ENCODE peak calls at places on chromosomes 4 and X, in four cellular contexts. One of them, this sample, is unnamed.

GRCh38 chrX:80876877-80877276 is 67.2 kb upstream of the BRWD3 start:
- DNase-seq in brain microvascular endothelial cell: no peak
- DNase-seq in foreskin fibroblast: no peak
- DNase-seq in uterus: no peak
- DNase-seq in this sample: peak; percentile 52

GRCh38 chrX:115898382-115899001 is 272.1 kb upstream of the AGTR2 start:
- DNase-seq in uterus: peak; percentile 81
- DNase-seq in brain microvascular endothelial cell: no peak
- DNase-seq in foreskin fibroblast: no peak
- DNase-seq in this sample: peak; percentile 1

GRCh38 chr4:140150886-140151699 is 2.9 kb downstream of the MAML3 start:
- DNase-seq in brain microvascular endothelial cell: peak; percentile 84
- DNase-seq in foreskin fibroblast: peak; percentile 94
- DNase-seq in uterus: peak; percentile 96
- DNase-seq in this sample: peak; percentile 96

GRCh38 chrX:130829526-130830515 is 73.2 kb downstream of the ENOX2 start:
- DNase-seq in uterus: no peak
- DNase-seq in brain microvascular endothelial cell: no peak
- DNase-seq in foreskin fibroblast: no peak
- DNase-seq in this sample: peak; percentile 8

GRCh38 chr4:140052050-140052449 is 101.9 kb downstream of the MAML3 start:
- DNase-seq in uterus: peak; percentile 38
- DNase-seq in foreskin fibroblast: peak; percentile 29
- DNase-seq in brain microvascular endothelial cell: peak; percentile 50
- DNase-seq in this sample: peak; percentile 75

GRCh38 chr4:150206981-150207380 is 128.7 kb downstream of the DCLK2 start:
- DNase-seq in brain microvascular endothelial cell: no peak
- DNase-seq in foreskin fibroblast: no peak
- DNase-seq in uterus: no peak
- DNase-seq in this sample: no peak

GRCh38 chr4:11543710-11544109 is 115.0 kb upstream of the HS3ST1 start:
- DNase-seq in foreskin fibroblast: peak; percentile 23
- DNase-seq in brain microvascular endothelial cell: peak; percentile 26
- DNase-seq in uterus: no peak
- DNase-seq in this sample: peak; percentile 56

GRCh38 chrX:37613898-37614297 is 42.4 kb downstream of the LANCL3 start:
- DNase-seq in uterus: no peak
- DNase-seq in brain microvascular endothelial cell: no peak
- DNase-seq in foreskin fibroblast: no peak
- DNase-seq in this sample: no peak

GRCh38 chr4:111800551-111800950 is 344.7 kb upstream of the FAM241A start:
- DNase-seq in foreskin fibroblast: no peak
- DNase-seq in brain microvascular endothelial cell: no peak
- DNase-seq in uterus: no peak
- DNase-seq in this sample: no peak

GRCh38 chrX:12423346-12423745 is 285.1 kb downstream of the FRMPD4 start:
- DNase-seq in brain microvascular endothelial cell: no peak
- DNase-seq in foreskin fibroblast: no peak
- DNase-seq in uterus: no peak
- DNase-seq in this sample: no peak

GRCh38 chr4:83109480-83110221 is 4.9 kb downstream of the PLAC8 start:
- DNase-seq in brain microvascular endothelial cell: no peak
- DNase-seq in uterus: no peak
- DNase-seq in foreskin fibroblast: peak; percentile 13
- DNase-seq in this sample: peak; percentile 18

GRCh38 chr4:121706595-121707021 is 9.8 kb upstream of the ANXA5 start:
- DNase-seq in brain microvascular endothelial cell: peak; percentile 76
- DNase-seq in uterus: no peak
- DNase-seq in foreskin fibroblast: peak; percentile 72
- DNase-seq in this sample: peak; percentile 83

GRCh38 chr4:163108614-163109013 is 58.1 kb downstream of the NAF1 start:
- DNase-seq in uterus: no peak
- DNase-seq in brain microvascular endothelial cell: no peak
- DNase-seq in foreskin fibroblast: no peak
- DNase-seq in this sample: no peak

GRCh38 chr4:128329638-128330037 is 42.0 kb upstream of the PGRMC2 start:
- DNase-seq in uterus: no peak
- DNase-seq in foreskin fibroblast: no peak
- DNase-seq in brain microvascular endothelial cell: no peak
- DNase-seq in this sample: no peak

GRCh38 chr4:24103434-24104168 is 213.8 kb upstream of the PPARGC1A start:
- DNase-seq in brain microvascular endothelial cell: peak; percentile 49
- DNase-seq in uterus: no peak
- DNase-seq in foreskin fibroblast: peak; percentile 39
- DNase-seq in this sample: peak; percentile 79

GRCh38 chr4:63589796-63590195 is 819.5 kb downstream of the TECRL start:
- DNase-seq in brain microvascular endothelial cell: no peak
- DNase-seq in foreskin fibroblast: no peak
- DNase-seq in uterus: no peak
- DNase-seq in this sample: no peak
- TF ChIP-seq CTCF in brain microvascular endothelial cell: no peak
- TF ChIP-seq CTCF in foreskin fibroblast: no peak
- TF ChIP-seq CTCF in uterus: no peak
- TF ChIP-seq CTCF in this sample: no peak

DNA sequence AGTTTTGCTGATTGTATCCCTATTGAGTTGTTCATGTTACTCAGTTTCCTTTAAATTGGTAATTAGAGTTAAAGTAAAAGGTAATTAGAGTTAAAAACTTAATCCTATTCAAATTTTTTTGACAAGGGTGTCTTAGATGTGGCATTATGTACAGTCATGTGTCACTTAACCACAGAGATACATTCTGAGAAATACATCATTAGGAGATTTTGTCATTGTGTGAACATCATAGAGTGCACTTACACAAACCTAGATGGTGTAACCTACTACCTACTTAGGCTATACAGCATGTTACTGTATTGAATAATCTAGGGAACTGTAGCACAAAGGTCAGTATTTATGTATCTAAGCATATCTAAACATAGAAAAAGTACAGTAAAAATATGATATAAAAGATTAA is 39.2 kb downstream of the BEX3 start:
- DNase-seq in foreskin fibroblast: no peak
- DNase-seq in uterus: no peak
- DNase-seq in brain microvascular endothelial cell: no peak
- DNase-seq in this sample: no peak
- H3K4me3 ChIP-seq in foreskin fibroblast: no peak overlapping the region
- H3K4me3 ChIP-seq in uterus: no peak overlapping the region
- H3K4me3 ChIP-seq in brain microvascular endothelial cell: no peak overlapping the region
- H3K4me3 ChIP-seq in this sample: no peak overlapping the region

GRCh38 chr4:75593393-75593792 is 36.9 kb downstream of the CDKL2 start:
- DNase-seq in foreskin fibroblast: no peak
- DNase-seq in uterus: no peak
- DNase-seq in brain microvascular endothelial cell: no peak
- DNase-seq in this sample: no peak
- TF ChIP-seq CTCF in foreskin fibroblast: no peak
- TF ChIP-seq CTCF in uterus: no peak
- TF ChIP-seq CTCF in brain microvascular endothelial cell: no peak
- TF ChIP-seq CTCF in this sample: no peak

DNA sequence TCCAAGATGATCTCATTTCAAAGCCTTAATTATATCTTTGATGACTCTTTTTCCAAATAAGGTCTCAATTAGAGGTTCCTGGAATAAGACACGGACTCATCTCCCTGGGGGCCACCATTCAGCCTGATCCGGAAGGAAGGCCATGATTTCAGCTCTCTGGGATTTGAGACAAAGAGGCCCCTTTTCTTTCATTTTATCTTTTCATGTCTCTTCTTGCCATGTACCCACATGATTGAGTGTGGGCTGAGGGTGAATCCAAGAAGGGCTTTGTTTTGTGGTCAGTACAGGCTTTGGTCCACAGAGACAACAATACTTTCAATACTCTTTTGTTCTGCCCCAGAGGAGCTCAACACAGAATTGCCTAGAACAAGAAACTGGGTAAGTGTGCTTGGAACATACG is 261.2 kb downstream of the TRIML1 start:
- DNase-seq in uterus: no peak
- DNase-seq in foreskin fibroblast: no peak
- DNase-seq in brain microvascular endothelial cell: no peak
- DNase-seq in this sample: no peak
- H3K4me3 ChIP-seq in uterus: no peak overlapping the region
- H3K4me3 ChIP-seq in foreskin fibroblast: no peak overlapping the region
- H3K4me3 ChIP-seq in brain microvascular endothelial cell: no peak overlapping the region
- H3K4me3 ChIP-seq in this sample: no peak overlapping the region

DNA sequence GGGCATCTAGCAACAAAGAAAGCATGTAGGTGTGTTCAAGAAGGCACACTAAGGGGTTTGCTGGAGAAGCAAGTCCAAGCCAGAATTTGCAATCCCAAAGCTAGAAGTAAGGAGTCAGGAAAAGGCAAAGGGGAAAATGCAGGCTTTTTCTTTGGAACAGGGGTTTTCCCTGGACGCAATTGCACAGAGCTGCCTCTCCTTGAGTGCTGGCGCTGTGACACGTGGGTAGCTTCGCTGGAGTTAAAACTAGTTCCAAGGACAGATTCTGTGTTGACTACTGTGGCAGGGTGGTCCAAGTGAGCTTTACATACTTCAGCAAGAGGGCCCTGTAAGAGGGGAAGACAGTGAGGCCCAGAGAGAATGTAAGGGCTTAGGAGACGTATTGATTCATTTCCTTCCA is 277.1 kb downstream of the ADGRA3 start:
- DNase-seq in foreskin fibroblast: no peak
- DNase-seq in brain microvascular endothelial cell: no peak
- DNase-seq in uterus: no peak
- DNase-seq in this sample: no peak
- TF ChIP-seq CTCF in foreskin fibroblast: no peak
- TF ChIP-seq CTCF in brain microvascular endothelial cell: peak; percentile 51
- TF ChIP-seq CTCF in uterus: no peak
- TF ChIP-seq CTCF in this sample: no peak

GRCh38 chr4:185657699-185658098 is 122.4 kb upstream of the PDLIM3 start:
- DNase-seq in foreskin fibroblast: no peak
- DNase-seq in brain microvascular endothelial cell: peak; percentile 44
- DNase-seq in uterus: no peak
- DNase-seq in this sample: no peak
- H3K4me3 ChIP-seq in foreskin fibroblast: no peak overlapping the region
- H3K4me3 ChIP-seq in brain microvascular endothelial cell: no peak overlapping the region
- H3K4me3 ChIP-seq in uterus: no peak overlapping the region
- H3K4me3 ChIP-seq in this sample: no peak overlapping the region

This sample was measured in choroid plexus epithelial cell.